ENCODE peak calls at places on chromosomes 1 and 21, in six cellular contexts. One of them, this sample, is unnamed.
A peak's percentile ranks its signal among the peaks of the same experiment; 100 is the strongest.

GRCh38 chr1:56578963-56579875 is at the start of gene PLPP3:
- DNase-seq in transverse colon: peak; percentile 83
- DNase-seq in stomach: peak; percentile 87
- DNase-seq in heart left ventricle: peak; percentile 91
- DNase-seq in sigmoid colon: peak; percentile 95
- DNase-seq in ovary: peak; percentile 84
- DNase-seq in this sample: peak; percentile 47

GRCh38 chr21:16534408-16535099 is 804.8 kb downstream of the USP25 start:
- DNase-seq in ovary: peak; percentile 92
- DNase-seq in stomach: peak; percentile 29
- DNase-seq in sigmoid colon: peak; percentile 85
- DNase-seq in transverse colon: peak; percentile 16
- DNase-seq in heart left ventricle: peak; percentile 70
- DNase-seq in this sample: peak; percentile 67

GRCh38 chr1:56409112-56409691 is 170.2 kb downstream of the PLPP3 start:
- DNase-seq in stomach: peak; percentile 77
- DNase-seq in heart left ventricle: no peak
- DNase-seq in ovary: no peak
- DNase-seq in sigmoid colon: no peak
- DNase-seq in transverse colon: peak; percentile 72
- DNase-seq in this sample: peak; percentile 9

GRCh38 chr1:3727042-3727824 is 25.0 kb upstream of the CCDC27 start:
- DNase-seq in transverse colon: no peak
- DNase-seq in heart left ventricle: peak; percentile 63
- DNase-seq in stomach: peak; percentile 30
- DNase-seq in sigmoid colon: no peak
- DNase-seq in ovary: no peak
- DNase-seq in this sample: peak; percentile 52

GRCh38 chr21:36155603-36156338 is 853 bp upstream of the DOP1B start:
- DNase-seq in stomach: peak; percentile 80
- DNase-seq in ovary: peak; percentile 65
- DNase-seq in sigmoid colon: peak; percentile 69
- DNase-seq in transverse colon: peak; percentile 72
- DNase-seq in heart left ventricle: no peak
- DNase-seq in this sample: peak; percentile 41

GRCh38 chr1:221873663-221874062 is 131.8 kb upstream of the DUSP10 start:
- DNase-seq in transverse colon: no peak
- DNase-seq in ovary: no peak
- DNase-seq in heart left ventricle: no peak
- DNase-seq in stomach: no peak
- DNase-seq in sigmoid colon: no peak
- DNase-seq in this sample: no peak

GRCh38 chr1:75502776-75503175 is 108.1 kb downstream of the SLC44A5 start:
- DNase-seq in heart left ventricle: no peak
- DNase-seq in stomach: no peak
- DNase-seq in ovary: no peak
- DNase-seq in sigmoid colon: no peak
- DNase-seq in transverse colon: no peak
- DNase-seq in this sample: peak; percentile 17

GRCh38 chr1:156214024-156214748 is 1.4 kb downstream of the PMF1 start:
- DNase-seq in sigmoid colon: no peak
- DNase-seq in heart left ventricle: no peak
- DNase-seq in stomach: no peak
- DNase-seq in ovary: peak; percentile 39
- DNase-seq in transverse colon: no peak
- DNase-seq in this sample: peak; percentile 54

GRCh38 chr1:221794079-221794670 is 52.3 kb upstream of the DUSP10 start:
- DNase-seq in ovary: no peak
- DNase-seq in stomach: no peak
- DNase-seq in sigmoid colon: no peak
- DNase-seq in heart left ventricle: no peak
- DNase-seq in transverse colon: no peak
- DNase-seq in this sample: no peak

GRCh38 chr1:11729155-11729497 is 6.8 kb upstream of the AGTRAP start:
- DNase-seq in transverse colon: no peak
- DNase-seq in sigmoid colon: no peak
- DNase-seq in ovary: no peak
- DNase-seq in heart left ventricle: no peak
- DNase-seq in stomach: no peak
- DNase-seq in this sample: no peak

GRCh38 chr1:53733975-53734649 is 4.9 kb downstream of the GLIS1 start:
- DNase-seq in stomach: no peak
- DNase-seq in heart left ventricle: no peak
- DNase-seq in transverse colon: no peak
- DNase-seq in ovary: no peak
- DNase-seq in sigmoid colon: no peak
- DNase-seq in this sample: no peak

DNA sequence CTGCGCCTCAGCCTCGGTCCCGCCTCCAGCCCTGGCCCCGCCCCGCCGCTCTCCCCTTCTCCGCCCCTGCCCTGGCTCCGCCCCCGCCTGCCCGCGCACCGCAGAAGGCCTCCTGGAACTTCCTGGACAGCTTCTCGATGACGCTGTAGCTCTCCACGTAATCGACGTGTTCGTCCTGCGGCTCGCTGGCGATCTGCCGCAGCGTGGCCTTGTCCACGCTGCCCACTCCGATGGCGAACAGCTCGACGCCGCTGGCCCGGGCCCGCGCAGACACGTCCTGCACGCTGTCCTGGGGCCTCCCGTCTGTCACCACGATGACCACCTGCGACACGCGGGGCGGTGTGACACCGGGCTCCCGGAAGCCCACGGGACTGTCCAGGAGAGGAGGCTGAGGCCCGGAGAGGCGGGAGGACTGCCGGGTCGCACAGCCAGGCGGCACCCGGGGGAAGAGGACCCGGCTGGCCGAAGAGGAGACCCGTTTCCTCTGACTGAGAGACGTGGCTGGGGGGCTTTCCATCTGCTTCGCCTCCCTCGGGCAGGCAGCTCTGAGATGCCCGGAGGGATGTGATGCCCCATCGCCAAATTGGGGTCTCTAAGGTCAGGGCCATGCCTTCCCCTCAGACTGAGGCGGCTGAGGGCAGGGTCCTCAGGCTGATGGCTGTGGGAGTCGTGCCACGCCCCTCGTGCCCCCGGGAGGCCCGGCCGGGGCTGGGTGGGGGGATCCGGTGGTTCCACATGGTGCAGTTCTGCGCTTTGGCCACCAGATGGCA is 4.6 kb downstream of the MATN1 start:
- DNase-seq in heart left ventricle: peak; percentile 90
- DNase-seq in transverse colon: peak; percentile 85
- DNase-seq in ovary: peak; percentile 90
- DNase-seq in sigmoid colon: peak; percentile 99
- DNase-seq in stomach: peak; percentile 81
- DNase-seq in this sample: peak; percentile 90
- TF ChIP-seq POLR2A in heart left ventricle: no peak
- TF ChIP-seq POLR2A in transverse colon: peak; percentile 93
- TF ChIP-seq POLR2A in ovary: peak; percentile 97
- TF ChIP-seq POLR2A in sigmoid colon: peak; percentile 86
- TF ChIP-seq POLR2A in stomach: peak; percentile 77
- TF ChIP-seq POLR2A in this sample: peak; percentile 80

GRCh38 chr21:32613436-32614043 is 1.4 kb upstream of the CFAP298 start:
- DNase-seq in ovary: no peak
- DNase-seq in transverse colon: no peak
- DNase-seq in stomach: no peak
- DNase-seq in sigmoid colon: no peak
- DNase-seq in heart left ventricle: no peak
- DNase-seq in this sample: no peak

GRCh38 chr21:32611471-32611997 is 643 bp downstream of the CFAP298 start:
- DNase-seq in stomach: peak; percentile 33
- DNase-seq in transverse colon: peak; percentile 51
- DNase-seq in heart left ventricle: no peak
- DNase-seq in sigmoid colon: no peak
- DNase-seq in ovary: no peak
- DNase-seq in this sample: peak; percentile 63

GRCh38 chr21:32612999-32613337 is 791 bp upstream of the CFAP298 start:
- DNase-seq in sigmoid colon: no peak
- DNase-seq in stomach: no peak
- DNase-seq in ovary: no peak
- DNase-seq in transverse colon: no peak
- DNase-seq in heart left ventricle: no peak
- DNase-seq in this sample: no peak

GRCh38 chr21:32612075-32612998 is at the start of gene CFAP298:
- DNase-seq in stomach: peak; percentile 83
- DNase-seq in sigmoid colon: peak; percentile 91
- DNase-seq in heart left ventricle: peak; percentile 89
- DNase-seq in ovary: peak; percentile 84
- DNase-seq in transverse colon: peak; percentile 88
- DNase-seq in this sample: peak; percentile 95
- TF ChIP-seq POLR2A in stomach: no peak
- TF ChIP-seq POLR2A in sigmoid colon: no peak
- TF ChIP-seq POLR2A in heart left ventricle: no peak
- TF ChIP-seq POLR2A in ovary: no peak
- TF ChIP-seq POLR2A in transverse colon: peak; percentile 34
- TF ChIP-seq POLR2A in this sample: peak; percentile 78

GRCh38 chr1:246506785-246507639 is at the start of gene SMYD3:
- DNase-seq in ovary: peak; percentile 77
- DNase-seq in transverse colon: peak; percentile 78
- DNase-seq in sigmoid colon: peak; percentile 81
- DNase-seq in heart left ventricle: peak; percentile 89
- DNase-seq in stomach: peak; percentile 78
- DNase-seq in this sample: peak; percentile 88
- TF ChIP-seq POLR2A in ovary: peak; percentile 24
- TF ChIP-seq POLR2A in transverse colon: peak; percentile 45
- TF ChIP-seq POLR2A in sigmoid colon: peak; percentile 23
- TF ChIP-seq POLR2A in heart left ventricle: no peak
- TF ChIP-seq POLR2A in stomach: no peak
- TF ChIP-seq POLR2A in this sample: peak; percentile 27

GRCh38 chr21:31557421-31557955 is 102.0 kb upstream of the SOD1 start:
- DNase-seq in stomach: peak; percentile 26
- DNase-seq in heart left ventricle: no peak
- DNase-seq in transverse colon: no peak
- DNase-seq in sigmoid colon: no peak
- DNase-seq in ovary: no peak
- DNase-seq in this sample: no peak

GRCh38 chr21:31560479-31560878 is 99.0 kb upstream of the SOD1 start:
- DNase-seq in stomach: no peak
- DNase-seq in transverse colon: no peak
- DNase-seq in ovary: no peak
- DNase-seq in sigmoid colon: no peak
- DNase-seq in heart left ventricle: no peak
- DNase-seq in this sample: no peak

GRCh38 chr21:31557956-31558838 is 101.3 kb upstream of the SOD1 start:
- DNase-seq in ovary: no peak
- DNase-seq in sigmoid colon: no peak
- DNase-seq in heart left ventricle: no peak
- DNase-seq in stomach: no peak
- DNase-seq in transverse colon: peak; percentile 10
- DNase-seq in this sample: no peak

GRCh38 chr21:31559368-31560119 is 99.9 kb upstream of the SOD1 start:
- DNase-seq in transverse colon: peak; percentile 90
- DNase-seq in ovary: peak; percentile 88
- DNase-seq in stomach: peak; percentile 90
- DNase-seq in sigmoid colon: peak; percentile 91
- DNase-seq in heart left ventricle: peak; percentile 95
- DNase-seq in this sample: peak; percentile 72

DNA sequence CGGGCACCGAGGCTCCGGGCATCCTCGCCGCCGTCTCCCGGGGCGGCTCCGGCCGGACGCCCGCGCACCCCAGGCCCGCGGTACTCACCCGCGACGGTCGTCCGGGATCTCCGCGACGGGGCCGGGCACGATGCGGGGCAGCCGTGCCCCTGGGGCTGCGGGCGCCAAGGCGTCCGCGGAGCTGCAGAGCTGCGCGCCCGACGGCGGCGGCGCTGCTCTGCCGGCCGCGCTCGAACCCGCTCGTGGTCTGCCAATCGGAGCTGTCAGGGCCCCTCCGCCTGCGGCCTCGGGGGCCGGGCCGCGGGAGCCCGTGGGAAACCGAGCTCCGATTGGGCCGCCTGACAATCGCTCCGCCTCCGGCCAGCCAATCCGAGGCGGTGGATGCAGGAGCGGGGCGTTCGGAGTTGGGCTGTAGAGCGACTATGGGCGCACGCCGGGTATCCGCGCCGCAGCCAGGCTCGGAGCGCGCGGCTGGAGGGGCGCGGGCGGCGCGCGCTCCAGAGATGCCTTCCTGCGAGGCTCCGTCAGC is 100.6 kb upstream of the SOD1 start:
- DNase-seq in heart left ventricle: peak; percentile 91
- DNase-seq in ovary: peak; percentile 79
- DNase-seq in sigmoid colon: peak; percentile 86
- DNase-seq in transverse colon: peak; percentile 89
- DNase-seq in stomach: peak; percentile 86
- DNase-seq in this sample: peak; percentile 74
- TF ChIP-seq POLR2A in heart left ventricle: no peak
- TF ChIP-seq POLR2A in ovary: no peak
- TF ChIP-seq POLR2A in sigmoid colon: no peak
- TF ChIP-seq POLR2A in transverse colon: no peak
- TF ChIP-seq POLR2A in stomach: no peak
- TF ChIP-seq POLR2A in this sample: no peak

GRCh38 chr21:33948096-33948950 is 32.7 kb upstream of the ATP5PO start:
- DNase-seq in sigmoid colon: peak; percentile 86
- DNase-seq in heart left ventricle: peak; percentile 77
- DNase-seq in ovary: no peak
- DNase-seq in stomach: peak; percentile 72
- DNase-seq in transverse colon: peak; percentile 77
- DNase-seq in this sample: peak; percentile 19
- TF ChIP-seq POLR2A in sigmoid colon: no peak
- TF ChIP-seq POLR2A in heart left ventricle: no peak
- TF ChIP-seq POLR2A in ovary: no peak
- TF ChIP-seq POLR2A in stomach: no peak
- TF ChIP-seq POLR2A in transverse colon: peak; percentile 19
- TF ChIP-seq POLR2A in this sample: no peak

DNA sequence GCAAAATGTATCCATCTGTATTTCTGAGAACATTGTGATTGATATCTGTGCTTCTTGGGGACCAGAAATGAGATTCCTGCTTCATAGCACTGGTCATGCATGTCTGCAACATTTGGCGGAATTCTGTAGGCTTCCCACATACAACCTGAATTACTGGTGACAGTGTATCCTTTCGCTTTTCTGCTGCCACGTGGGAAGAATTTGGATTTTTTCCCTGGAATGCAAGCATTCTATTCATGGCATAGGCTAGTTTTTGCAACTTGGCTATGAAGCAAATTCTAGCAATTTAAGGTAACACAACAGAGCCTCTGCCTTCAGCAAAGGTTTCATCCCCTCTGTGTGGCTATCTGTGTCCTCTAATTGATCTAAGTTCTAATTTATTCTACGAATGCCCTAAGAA is 85.9 kb downstream of the BCAR3 start:
- DNase-seq in sigmoid colon: no peak
- DNase-seq in stomach: no peak
- DNase-seq in ovary: no peak
- DNase-seq in transverse colon: no peak
- DNase-seq in heart left ventricle: no peak
- DNase-seq in this sample: no peak
- TF ChIP-seq POLR2A in sigmoid colon: no peak
- TF ChIP-seq POLR2A in stomach: no peak
- TF ChIP-seq POLR2A in ovary: no peak
- TF ChIP-seq POLR2A in transverse colon: no peak
- TF ChIP-seq POLR2A in heart left ventricle: no peak
- TF ChIP-seq POLR2A in this sample: no peak

DNA sequence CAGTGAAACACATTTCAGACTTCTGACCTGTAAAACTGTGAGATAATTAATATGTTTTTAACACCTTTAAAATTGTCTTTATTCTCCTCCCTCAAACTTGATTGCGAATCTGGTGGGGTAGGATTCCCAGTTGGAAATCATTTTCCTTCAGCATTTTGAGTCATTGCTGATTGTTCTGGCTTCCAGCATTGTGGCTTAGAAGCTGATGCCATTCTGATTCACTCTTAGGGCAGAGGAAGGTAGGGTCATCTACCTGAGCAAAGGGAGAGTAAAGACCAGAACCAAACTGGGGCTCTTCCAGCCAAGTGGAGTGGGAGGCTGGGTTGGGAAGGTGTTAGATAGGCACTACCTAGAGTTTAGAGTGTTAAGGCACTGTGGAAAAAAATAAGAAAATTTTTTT is 61.2 kb downstream of the MPZL1 start:
- DNase-seq in sigmoid colon: no peak
- DNase-seq in transverse colon: no peak
- DNase-seq in heart left ventricle: no peak
- DNase-seq in ovary: no peak
- DNase-seq in stomach: no peak
- DNase-seq in this sample: no peak
- TF ChIP-seq POLR2A in sigmoid colon: no peak
- TF ChIP-seq POLR2A in transverse colon: no peak
- TF ChIP-seq POLR2A in heart left ventricle: no peak
- TF ChIP-seq POLR2A in ovary: no peak
- TF ChIP-seq POLR2A in stomach: no peak
- TF ChIP-seq POLR2A in this sample: no peak

This sample was measured in erythroblast.